ENCODE peak calls at places on chromosomes 1 and 21, in five cellular contexts. Q is mesendoderm, A is IMR-90, T is H9, I is mesenchymal stem cell. J is an unnamed sample.

GRCh38 chr21:24110846-24111245 is 1496.4 kb downstream of the MRPL39 start:
- DNase-seq in T (no peak), I (no peak), A (peak; percentile 77), Q (no peak), J (no peak)

GRCh38 chr1:117534995-117535467 is 70.8 kb upstream of the TENT5C start:
- DNase-seq in I (peak; percentile 65), Q (peak; percentile 92), A (peak; percentile 72), T (peak; percentile 79), J (peak; percentile 53)

GRCh38 chr1:246794261-246795093 is 70.3 kb downstream of the SCCPDH start:
- DNase-seq in T (no peak), Q (peak; percentile 44), I (peak; percentile 58), A (peak; percentile 9), J (no peak)

GRCh38 chr1:167786502-167786901 is 64.7 kb downstream of the MPZL1 start:
- DNase-seq in T (no peak), I (no peak), Q (no peak), A (no peak), J (no peak)

GRCh38 chr1:47186267-47187185 is 3.3 kb downstream of the PDZK1IP1 start:
- DNase-seq in I (no peak), A (no peak), Q (no peak), T (no peak), J (no peak)

GRCh38 chr1:206470692-206471414 is 577 bp downstream of the IKBKE start:
- DNase-seq in A (peak; percentile 90), T (peak; percentile 70), Q (peak; percentile 73), I (peak; percentile 89), J (no peak)

GRCh38 chr1:78490861-78491310 is at the start of gene PTGFR:
- DNase-seq in I (peak; percentile 18), T (peak; percentile 58), Q (peak; percentile 40), A (peak; percentile 36), J (peak; percentile 38)

GRCh38 chr1:40921522-40921921 is 58.0 kb upstream of the CTPS1 start:
- DNase-seq in T (no peak), I (no peak), Q (no peak), A (no peak), J (no peak)

GRCh38 chr1:225767591-225768540 is 9.8 kb upstream of the SRP9 start:
- DNase-seq in Q (peak; percentile 78), T (peak; percentile 55), A (peak; percentile 56), I (peak; percentile 61), J (no peak)

GRCh38 chr1:17274186-17275170 is 25.6 kb downstream of the PADI3 start:
- DNase-seq in A (peak; percentile 29), I (peak; percentile 52), T (peak; percentile 78), Q (peak; percentile 86), J (peak; percentile 49)

GRCh38 chr21:29372063-29372802 is 73.5 kb downstream of the BACH1 start:
- DNase-seq in A (peak; percentile 84), T (peak; percentile 56), Q (peak; percentile 87), I (peak; percentile 84), J (peak; percentile 71)

GRCh38 chr1:220151454-220151853 is 57.5 kb downstream of the IARS2 start:
- DNase-seq in Q (no peak), A (peak; percentile 15), T (no peak), I (no peak), J (no peak)

GRCh38 chr1:112605633-112606327 is 13.2 kb downstream of the ST7L start:
- DNase-seq in Q (no peak), I (no peak), A (no peak), T (no peak), J (no peak)

GRCh38 chr1:167528057-167528705 is 9.9 kb upstream of the CD247 start:
- DNase-seq in A (no peak), Q (no peak), T (no peak), I (no peak), J (no peak)

GRCh38 chr1:21539933-21540332 is 30.7 kb downstream of the ALPL start:
- DNase-seq in Q (peak; percentile 67), I (peak; percentile 26), T (peak; percentile 82), A (no peak), J (no peak)

GRCh38 chr21:41819856-41820281 is 53.0 kb upstream of the RIPK4 start:
- DNase-seq in A (no peak), T (no peak), I (no peak), Q (no peak), J (no peak)

GRCh38 chr1:41657679-41658078 is 173.2 kb upstream of the EDN2 start:
- DNase-seq in T (no peak), Q (no peak), A (no peak), I (no peak), J (no peak)

GRCh38 chr1:187744665-187745064 is 915.9 kb downstream of the PLA2G4A start:
- DNase-seq in Q (no peak), A (no peak), I (no peak), T (no peak), J (no peak)

GRCh38 chr1:2534775-2535387 is 4.8 kb upstream of the HES5 start:
- DNase-seq in Q (peak; percentile 70), T (no peak), A (peak; percentile 71), I (peak; percentile 70), J (no peak)

GRCh38 chr1:15941044-15941840 is 34.7 kb downstream of the ZBTB17 start:
- DNase-seq in A (no peak), T (no peak), Q (no peak), I (no peak), J (no peak)

GRCh38 chr1:53476579-53476978 is 17.4 kb downstream of the DMRTB1 start:
- DNase-seq in I (no peak), A (no peak), Q (no peak), T (peak; percentile 21), J (no peak)

GRCh38 chr1:81802601-81803422 is 2.1 kb downstream of the ADGRL2 start:
- DNase-seq in Q (peak; percentile 73), I (peak; percentile 74), A (peak; percentile 33), T (peak; percentile 43), J (peak; percentile 76)

GRCh38 chr1:89781494-89782126 is 39.2 kb upstream of the LRRC8D start:
- DNase-seq in A (no peak), T (no peak), I (no peak), Q (no peak), J (no peak)

GRCh38 chr1:68210027-68210426 is 22.3 kb downstream of the WLS start:
- DNase-seq in T (no peak), Q (peak; percentile 68), A (no peak), I (peak; percentile 72), J (no peak)

GRCh38 chr1:187267745-187268277 is 439.1 kb downstream of the PLA2G4A start:
- DNase-seq in Q (peak; percentile 18), T (no peak), A (no peak), I (no peak), J (no peak)

GRCh38 chr1:98704474-98704873 is 43.0 kb downstream of the SNX7 start:
- DNase-seq in I (peak; percentile 9), A (peak; percentile 6), Q (peak; percentile 79), T (peak; percentile 41), J (peak; percentile 36)

GRCh38 chr1:177360791-177361190 is 190.0 kb downstream of the BRINP2 start:
- DNase-seq in T (no peak), Q (no peak), A (no peak), I (no peak), J (no peak)

GRCh38 chr1:206502813-206503212 is 4.5 kb upstream of the RASSF5 start:
- DNase-seq in A (peak; percentile 35), I (peak; percentile 44), T (no peak), Q (no peak), J (no peak)

GRCh38 chr1:218865591-218865990 is 308.1 kb upstream of the LYPLAL1 start:
- DNase-seq in A (peak; percentile 47), Q (no peak), I (peak; percentile 31), T (no peak), J (no peak)

GRCh38 chr1:104092698-104093097 is 343.0 kb downstream of the AMY1C start:
- DNase-seq in I (no peak), A (no peak), Q (no peak), T (no peak), J (no peak)

GRCh38 chr1:85494957-85495266 is 30.0 kb upstream of the DDAH1 start:
- DNase-seq in Q (peak; percentile 38), I (peak; percentile 50), T (no peak), A (peak; percentile 25), J (no peak)

GRCh38 chr1:83033682-83034081 is 965.2 kb downstream of the TTLL7 start:
- DNase-seq in T (no peak), A (no peak), I (peak; percentile 51), Q (peak; percentile 6), J (no peak)

GRCh38 chr1:172778461-172779455 is 119.9 kb downstream of the FASLG start:
- DNase-seq in Q (peak; percentile 37), A (no peak), T (no peak), I (peak; percentile 22), J (no peak)

GRCh38 chr1:156660752-156661112 is 16.5 kb downstream of the NES start:
- DNase-seq in Q (no peak), T (no peak), A (no peak), I (no peak), J (no peak)

GRCh38 chr1:156658496-156658895 is 16.6 kb downstream of the BCAN start:
- DNase-seq in Q (no peak), I (no peak), A (no peak), T (no peak), J (no peak)

GRCh38 chr1:156658945-156659574 is 17.1 kb downstream of the BCAN start:
- DNase-seq in I (no peak), T (no peak), A (no peak), Q (no peak), J (no peak)

GRCh38 chr1:156659672-156659993 is 17.6 kb downstream of the NES start:
- DNase-seq in Q (no peak), T (no peak), A (no peak), I (no peak), J (no peak)

GRCh38 chr1:156659994-156660751 is 17.0 kb downstream of the NES start:
- DNase-seq in T (peak; percentile 98), Q (peak; percentile 99), I (peak; percentile 98), A (peak; percentile 98), J (peak; percentile 97)
- H3K23ac ChIP-seq in T (no peak overlapping the region), Q (peak overlapping the region; percentile 87), I (no peak overlapping the region), A (peak overlapping the region; percentile 94), J (peak overlapping the region; percentile 76)

DNA sequence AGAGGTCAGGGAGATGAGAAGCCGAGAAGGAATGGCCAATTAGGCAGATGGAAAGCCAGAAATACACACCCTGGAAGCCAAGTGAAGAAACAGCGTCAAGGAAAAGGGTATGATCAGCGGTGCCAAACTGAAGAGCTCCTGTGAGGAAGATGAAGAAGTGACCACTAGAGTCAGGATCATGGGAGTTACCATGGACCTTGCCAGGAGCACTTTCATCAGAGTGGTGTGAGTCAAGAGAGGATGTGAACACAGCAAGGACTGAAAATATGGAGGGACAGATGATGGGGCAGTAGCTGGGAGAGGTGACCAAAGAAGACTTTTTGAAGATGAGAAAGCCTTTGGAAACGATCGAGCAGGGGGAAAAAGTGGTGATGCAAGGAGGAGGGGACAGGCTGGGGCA is 50.4 kb downstream of the CD34 start:
- DNase-seq in A (no peak), I (no peak), Q (no peak), T (no peak), J (no peak)
- H3K23ac ChIP-seq in A (no peak overlapping the region), I (no peak overlapping the region), Q (no peak overlapping the region), T (no peak overlapping the region), J (no peak overlapping the region)

DNA sequence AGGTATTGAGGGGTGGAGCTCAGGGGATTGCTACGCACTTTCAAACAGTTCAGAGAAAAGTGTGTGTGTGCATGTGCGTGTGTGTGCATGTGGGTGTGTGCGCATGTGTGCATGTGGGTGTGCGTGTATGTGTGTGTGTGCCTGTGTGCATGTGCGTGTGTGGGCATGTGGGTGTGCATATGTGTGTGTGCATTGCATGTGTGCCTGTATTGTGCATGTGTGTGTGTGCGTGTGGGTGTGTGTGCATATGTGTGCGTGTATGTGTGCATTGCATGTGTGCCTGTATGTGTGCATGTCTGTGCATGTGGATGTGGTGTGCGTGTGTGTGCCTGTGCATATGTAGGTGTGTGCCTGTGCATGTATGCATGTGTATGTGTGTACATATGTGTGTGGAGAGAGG is 12.6 kb upstream of the KCNAB2 start:
- DNase-seq in Q (no peak), I (no peak), A (no peak), T (no peak), J (no peak)
- H3K23ac ChIP-seq in Q (no peak overlapping the region), I (no peak overlapping the region), A (no peak overlapping the region), T (peak overlapping the region; percentile 21), J (peak overlapping the region; percentile 86)

GRCh38 chr1:156426015-156426414 is 57.0 kb downstream of the RHBG start:
- DNase-seq in Q (no peak), I (no peak), A (no peak), T (no peak), J (no peak)
- H3K23ac ChIP-seq in Q (no peak overlapping the region), I (no peak overlapping the region), A (no peak overlapping the region), T (no peak overlapping the region), J (peak overlapping the region; percentile 67)